ENCODE peak calls at places on chromosomes 3 and 15, in nine cellular contexts. One of them, this sample, is unnamed.

GRCh38 chr3:167749209-167749608 is 13.7 kb downstream of the SERPINI1 start:
- DNase-seq in foreskin fibroblast: no peak
- DNase-seq in fibroblast of lung: no peak
- DNase-seq in OCI-LY7: no peak
- DNase-seq in suprapubic skin: no peak
- DNase-seq in mucosa of descending colon: no peak
- DNase-seq in GM13977: no peak
- DNase-seq in BJ: no peak
- DNase-seq in choroid plexus epithelial cell: no peak
- DNase-seq in this sample: no peak

GRCh38 chr15:20345401-20345958 is 196.1 kb downstream of the GOLGA6L6 start:
- DNase-seq in foreskin fibroblast: no peak
- DNase-seq in fibroblast of lung: no peak
- DNase-seq in OCI-LY7: no peak
- DNase-seq in suprapubic skin: no peak
- DNase-seq in mucosa of descending colon: no peak
- DNase-seq in GM13977: peak; percentile 46
- DNase-seq in BJ: no peak
- DNase-seq in choroid plexus epithelial cell: no peak
- DNase-seq in this sample: no peak

GRCh38 chr3:107928084-107928445 is 162.8 kb downstream of the CD47 start:
- DNase-seq in foreskin fibroblast: peak; percentile 37
- DNase-seq in fibroblast of lung: peak; percentile 35
- DNase-seq in OCI-LY7: no peak
- DNase-seq in suprapubic skin: no peak
- DNase-seq in mucosa of descending colon: peak; percentile 4
- DNase-seq in GM13977: no peak
- DNase-seq in BJ: no peak
- DNase-seq in choroid plexus epithelial cell: peak; percentile 50
- DNase-seq in this sample: no peak

GRCh38 chr3:182118081-182118480 is 406.4 kb downstream of the SOX2 start:
- DNase-seq in foreskin fibroblast: peak; percentile 3
- DNase-seq in fibroblast of lung: no peak
- DNase-seq in OCI-LY7: no peak
- DNase-seq in suprapubic skin: no peak
- DNase-seq in mucosa of descending colon: no peak
- DNase-seq in GM13977: no peak
- DNase-seq in BJ: no peak
- DNase-seq in choroid plexus epithelial cell: peak; percentile 16
- DNase-seq in this sample: no peak

GRCh38 chr15:69577397-69577796 is 124.8 kb downstream of the RPLP1 start:
- DNase-seq in foreskin fibroblast: no peak
- DNase-seq in fibroblast of lung: no peak
- DNase-seq in OCI-LY7: no peak
- DNase-seq in suprapubic skin: no peak
- DNase-seq in mucosa of descending colon: no peak
- DNase-seq in GM13977: no peak
- DNase-seq in BJ: no peak
- DNase-seq in choroid plexus epithelial cell: no peak
- DNase-seq in this sample: no peak

GRCh38 chr3:52277972-52278509 is 408 bp downstream of the WDR82 start:
- DNase-seq in foreskin fibroblast: no peak
- DNase-seq in fibroblast of lung: peak; percentile 44
- DNase-seq in OCI-LY7: peak; percentile 73
- DNase-seq in suprapubic skin: no peak
- DNase-seq in mucosa of descending colon: no peak
- DNase-seq in GM13977: peak; percentile 65
- DNase-seq in BJ: no peak
- DNase-seq in choroid plexus epithelial cell: peak; percentile 50
- DNase-seq in this sample: peak; percentile 58

GRCh38 chr15:33021806-33022389 is 172.6 kb downstream of the FMN1 start:
- DNase-seq in foreskin fibroblast: peak; percentile 56
- DNase-seq in fibroblast of lung: peak; percentile 87
- DNase-seq in OCI-LY7: peak; percentile 49
- DNase-seq in suprapubic skin: no peak
- DNase-seq in mucosa of descending colon: peak; percentile 69
- DNase-seq in GM13977: peak; percentile 62
- DNase-seq in BJ: no peak
- DNase-seq in choroid plexus epithelial cell: peak; percentile 86
- DNase-seq in this sample: no peak

GRCh38 chr3:132549890-132550578 is 47.0 kb upstream of the ACKR4 start:
- DNase-seq in foreskin fibroblast: peak; percentile 59
- DNase-seq in fibroblast of lung: peak; percentile 70
- DNase-seq in OCI-LY7: no peak
- DNase-seq in suprapubic skin: no peak
- DNase-seq in mucosa of descending colon: no peak
- DNase-seq in GM13977: peak; percentile 17
- DNase-seq in BJ: no peak
- DNase-seq in choroid plexus epithelial cell: peak; percentile 87
- DNase-seq in this sample: no peak

GRCh38 chr3:12224181-12225147 is 64.4 kb upstream of the PPARG start:
- DNase-seq in foreskin fibroblast: peak; percentile 38
- DNase-seq in fibroblast of lung: peak; percentile 96
- DNase-seq in OCI-LY7: no peak
- DNase-seq in suprapubic skin: no peak
- DNase-seq in mucosa of descending colon: peak; percentile 89
- DNase-seq in GM13977: no peak
- DNase-seq in BJ: no peak
- DNase-seq in choroid plexus epithelial cell: peak; percentile 75
- DNase-seq in this sample: no peak

GRCh38 chr15:88615303-88616107 is 5.6 kb upstream of the AEN start:
- DNase-seq in foreskin fibroblast: no peak
- DNase-seq in fibroblast of lung: no peak
- DNase-seq in OCI-LY7: no peak
- DNase-seq in suprapubic skin: no peak
- DNase-seq in mucosa of descending colon: peak; percentile 82
- DNase-seq in GM13977: peak; percentile 73
- DNase-seq in BJ: no peak
- DNase-seq in choroid plexus epithelial cell: no peak
- DNase-seq in this sample: no peak

GRCh38 chr15:66136948-66137347 is 116.6 kb downstream of the MEGF11 start:
- DNase-seq in foreskin fibroblast: no peak
- DNase-seq in fibroblast of lung: no peak
- DNase-seq in OCI-LY7: no peak
- DNase-seq in suprapubic skin: no peak
- DNase-seq in mucosa of descending colon: no peak
- DNase-seq in GM13977: no peak
- DNase-seq in BJ: no peak
- DNase-seq in choroid plexus epithelial cell: no peak
- DNase-seq in this sample: no peak

GRCh38 chr15:84725001-84725491 is 9.1 kb upstream of the SEC11A start:
- DNase-seq in foreskin fibroblast: no peak
- DNase-seq in fibroblast of lung: no peak
- DNase-seq in OCI-LY7: peak; percentile 80
- DNase-seq in suprapubic skin: no peak
- DNase-seq in mucosa of descending colon: no peak
- DNase-seq in GM13977: no peak
- DNase-seq in BJ: no peak
- DNase-seq in choroid plexus epithelial cell: peak; percentile 34
- DNase-seq in this sample: no peak

GRCh38 chr3:170037463-170038433 is at the start of gene GPR160:
- DNase-seq in foreskin fibroblast: no peak
- DNase-seq in fibroblast of lung: peak; percentile 33
- DNase-seq in OCI-LY7: peak; percentile 95
- DNase-seq in suprapubic skin: peak; percentile 87
- DNase-seq in mucosa of descending colon: peak; percentile 94
- DNase-seq in GM13977: peak; percentile 84
- DNase-seq in BJ: no peak
- DNase-seq in choroid plexus epithelial cell: peak; percentile 40
- DNase-seq in this sample: peak; percentile 68

GRCh38 chr3:129888739-129889138 is 4.8 kb downstream of the TMCC1 start:
- DNase-seq in foreskin fibroblast: peak; percentile 86
- DNase-seq in fibroblast of lung: peak; percentile 89
- DNase-seq in OCI-LY7: no peak
- DNase-seq in suprapubic skin: no peak
- DNase-seq in mucosa of descending colon: no peak
- DNase-seq in GM13977: no peak
- DNase-seq in BJ: peak; percentile 96
- DNase-seq in choroid plexus epithelial cell: peak; percentile 96
- DNase-seq in this sample: no peak

GRCh38 chr15:68791431-68792283 is 29.0 kb downstream of the ANP32A start:
- DNase-seq in foreskin fibroblast: no peak
- DNase-seq in fibroblast of lung: no peak
- DNase-seq in OCI-LY7: peak; percentile 40
- DNase-seq in suprapubic skin: no peak
- DNase-seq in mucosa of descending colon: no peak
- DNase-seq in GM13977: peak; percentile 79
- DNase-seq in BJ: no peak
- DNase-seq in choroid plexus epithelial cell: no peak
- DNase-seq in this sample: no peak

DNA sequence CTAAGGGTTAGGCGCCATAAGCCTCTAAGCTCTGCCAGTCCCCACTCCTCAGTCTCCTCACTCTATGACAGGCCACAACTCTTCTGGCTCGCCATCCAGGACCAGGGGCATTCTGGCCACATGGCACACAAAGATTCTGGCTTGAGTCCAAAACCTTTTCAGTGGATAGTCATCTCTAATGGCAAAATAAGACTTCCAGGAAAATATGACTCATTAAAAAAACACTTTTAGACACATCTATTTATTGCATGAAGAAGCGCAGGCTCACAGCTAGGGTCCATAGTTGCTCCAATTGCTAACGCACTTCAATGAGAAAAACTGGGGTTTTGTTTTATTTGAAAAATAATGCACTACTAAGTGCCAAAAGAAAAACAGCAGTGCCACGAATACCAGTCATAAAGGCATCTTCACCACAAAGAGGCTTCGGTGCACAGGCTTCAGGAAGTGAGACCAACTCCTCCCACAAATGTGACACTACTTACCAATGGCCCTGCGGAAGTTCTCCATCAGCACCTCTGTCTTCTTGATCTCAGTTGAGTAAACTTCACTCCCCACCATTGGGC is 11.1 kb downstream of the RUVBL1 start:
- DNase-seq in foreskin fibroblast: peak; percentile 83
- DNase-seq in fibroblast of lung: peak; percentile 91
- DNase-seq in OCI-LY7: peak; percentile 30
- DNase-seq in suprapubic skin: no peak
- DNase-seq in mucosa of descending colon: no peak
- DNase-seq in GM13977: no peak
- DNase-seq in BJ: peak; percentile 60
- DNase-seq in choroid plexus epithelial cell: peak; percentile 93
- DNase-seq in this sample: no peak
- TF ChIP-seq CTCF in foreskin fibroblast: no peak
- TF ChIP-seq CTCF in fibroblast of lung: no peak
- TF ChIP-seq CTCF in OCI-LY7: no peak
- TF ChIP-seq CTCF in suprapubic skin: no peak
- TF ChIP-seq CTCF in mucosa of descending colon: no peak
- TF ChIP-seq CTCF in GM13977: no peak
- TF ChIP-seq CTCF in BJ: peak; percentile 12
- TF ChIP-seq CTCF in choroid plexus epithelial cell: peak; percentile 38
- TF ChIP-seq CTCF in this sample: no peak

GRCh38 chr3:125163739-125164601 is 48.6 kb downstream of the SLC12A8 start:
- DNase-seq in foreskin fibroblast: no peak
- DNase-seq in fibroblast of lung: peak; percentile 43
- DNase-seq in OCI-LY7: peak; percentile 27
- DNase-seq in suprapubic skin: no peak
- DNase-seq in mucosa of descending colon: peak; percentile 43
- DNase-seq in GM13977: no peak
- DNase-seq in BJ: no peak
- DNase-seq in choroid plexus epithelial cell: peak; percentile 48
- DNase-seq in this sample: no peak
- TF ChIP-seq CTCF in foreskin fibroblast: no peak
- TF ChIP-seq CTCF in fibroblast of lung: peak; percentile 1
- TF ChIP-seq CTCF in OCI-LY7: peak; percentile 51
- TF ChIP-seq CTCF in suprapubic skin: no peak
- TF ChIP-seq CTCF in mucosa of descending colon: no peak
- TF ChIP-seq CTCF in GM13977: peak; percentile 35
- TF ChIP-seq CTCF in BJ: peak; percentile 24
- TF ChIP-seq CTCF in choroid plexus epithelial cell: peak; percentile 50
- TF ChIP-seq CTCF in this sample: no peak

GRCh38 chr3:48408823-48409281 is 21.0 kb downstream of the PLXNB1 start:
- DNase-seq in foreskin fibroblast: no peak
- DNase-seq in fibroblast of lung: no peak
- DNase-seq in OCI-LY7: no peak
- DNase-seq in suprapubic skin: peak; percentile 71
- DNase-seq in mucosa of descending colon: peak; percentile 1
- DNase-seq in GM13977: no peak
- DNase-seq in BJ: no peak
- DNase-seq in choroid plexus epithelial cell: no peak
- DNase-seq in this sample: no peak
- TF ChIP-seq CTCF in foreskin fibroblast: no peak
- TF ChIP-seq CTCF in fibroblast of lung: no peak
- TF ChIP-seq CTCF in OCI-LY7: peak; percentile 60
- TF ChIP-seq CTCF in suprapubic skin: no peak
- TF ChIP-seq CTCF in mucosa of descending colon: no peak
- TF ChIP-seq CTCF in GM13977: peak; percentile 7
- TF ChIP-seq CTCF in BJ: no peak
- TF ChIP-seq CTCF in choroid plexus epithelial cell: peak; percentile 27
- TF ChIP-seq CTCF in this sample: no peak

GRCh38 chr3:14261229-14261628 is 82.6 kb downstream of the LSM3 start:
- DNase-seq in foreskin fibroblast: peak; percentile 64
- DNase-seq in fibroblast of lung: peak; percentile 83
- DNase-seq in OCI-LY7: peak; percentile 80
- DNase-seq in suprapubic skin: peak; percentile 93
- DNase-seq in mucosa of descending colon: peak; percentile 91
- DNase-seq in GM13977: peak; percentile 82
- DNase-seq in BJ: peak; percentile 14
- DNase-seq in choroid plexus epithelial cell: peak; percentile 83
- DNase-seq in this sample: peak; percentile 97
- TF ChIP-seq CTCF in foreskin fibroblast: peak; percentile 98
- TF ChIP-seq CTCF in fibroblast of lung: peak; percentile 99
- TF ChIP-seq CTCF in OCI-LY7: peak; percentile 100
- TF ChIP-seq CTCF in suprapubic skin: peak; percentile 90
- TF ChIP-seq CTCF in mucosa of descending colon: peak; percentile 97
- TF ChIP-seq CTCF in GM13977: peak; percentile 98
- TF ChIP-seq CTCF in BJ: peak; percentile 98
- TF ChIP-seq CTCF in choroid plexus epithelial cell: peak; percentile 99
- TF ChIP-seq CTCF in this sample: peak; percentile 98

GRCh38 chr3:152383136-152383606 is 114.4 kb downstream of the MBNL1 start:
- DNase-seq in foreskin fibroblast: no peak
- DNase-seq in fibroblast of lung: no peak
- DNase-seq in OCI-LY7: no peak
- DNase-seq in suprapubic skin: no peak
- DNase-seq in mucosa of descending colon: no peak
- DNase-seq in GM13977: no peak
- DNase-seq in BJ: no peak
- DNase-seq in choroid plexus epithelial cell: no peak
- DNase-seq in this sample: no peak
- TF ChIP-seq CTCF in foreskin fibroblast: no peak
- TF ChIP-seq CTCF in fibroblast of lung: no peak
- TF ChIP-seq CTCF in OCI-LY7: no peak
- TF ChIP-seq CTCF in suprapubic skin: no peak
- TF ChIP-seq CTCF in mucosa of descending colon: no peak
- TF ChIP-seq CTCF in GM13977: no peak
- TF ChIP-seq CTCF in BJ: no peak
- TF ChIP-seq CTCF in choroid plexus epithelial cell: no peak
- TF ChIP-seq CTCF in this sample: no peak

DNA sequence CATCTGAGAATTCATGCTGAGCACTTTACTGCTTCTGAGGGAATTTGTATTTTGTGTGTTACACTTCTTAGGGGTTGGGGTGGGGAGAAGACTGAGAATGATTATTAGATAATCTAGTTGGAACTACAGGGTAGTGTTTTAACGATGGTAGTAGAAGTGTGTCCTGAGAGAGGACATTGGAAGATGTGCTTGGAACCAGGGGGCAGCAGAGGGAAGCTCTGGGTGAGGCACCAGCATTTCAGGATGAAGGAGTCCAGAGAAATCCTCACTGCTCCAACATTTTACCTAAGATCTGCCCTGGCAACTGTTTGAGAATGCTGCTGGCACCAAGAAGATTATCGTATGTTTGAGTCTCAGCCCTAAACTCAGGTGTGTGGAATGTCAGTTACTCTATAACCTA is 145.5 kb downstream of the SQOR start:
- DNase-seq in foreskin fibroblast: no peak
- DNase-seq in fibroblast of lung: no peak
- DNase-seq in OCI-LY7: no peak
- DNase-seq in suprapubic skin: no peak
- DNase-seq in mucosa of descending colon: no peak
- DNase-seq in GM13977: no peak
- DNase-seq in BJ: no peak
- DNase-seq in choroid plexus epithelial cell: no peak
- DNase-seq in this sample: no peak
- TF ChIP-seq CTCF in foreskin fibroblast: no peak
- TF ChIP-seq CTCF in fibroblast of lung: peak; percentile 10
- TF ChIP-seq CTCF in OCI-LY7: no peak
- TF ChIP-seq CTCF in suprapubic skin: no peak
- TF ChIP-seq CTCF in mucosa of descending colon: no peak
- TF ChIP-seq CTCF in GM13977: no peak
- TF ChIP-seq CTCF in BJ: peak; percentile 10
- TF ChIP-seq CTCF in choroid plexus epithelial cell: no peak
- TF ChIP-seq CTCF in this sample: no peak

This sample was measured in neural crest cell.